ENCODE peak calls at places on chromosomes 6 and 20, in four cellular contexts. K, X, H and V are unnamed samples.

GRCh38 chr6:105318660-105319059 is 84.2 kb downstream of the PREP start:
- DNase-seq in K (no peak), X (peak; percentile 25), H (no peak), V (peak; percentile 87)

GRCh38 chr20:64240243-64241015 is 15.1 kb upstream of the PCMTD2 start:
- DNase-seq in K (no peak), X (no peak), H (no peak), V (no peak)

GRCh38 chr6:51203504-51203903 is 384.8 kb downstream of the TFAP2B start:
- DNase-seq in K (no peak), X (no peak), H (no peak), V (no peak)

GRCh38 chr6:117491916-117492315 is 9.4 kb downstream of the DCBLD1 start:
- DNase-seq in K (no peak), X (no peak), H (no peak), V (no peak)

GRCh38 chr20:44247676-44248419 is 740 bp downstream of the GDAP1L1 start:
- DNase-seq in K (no peak), X (no peak), H (no peak), V (no peak)

GRCh38 chr20:56400001-56400640 is 7.7 kb downstream of the CSTF1 start:
- DNase-seq in K (no peak), X (peak; percentile 2), H (no peak), V (no peak)

GRCh38 chr20:63475209-63475608 is 2.8 kb upstream of the KCNQ2 start:
- DNase-seq in K (no peak), X (no peak), H (no peak), V (no peak)

GRCh38 chr6:158040051-158040803 is 58.6 kb downstream of the SYNJ2 start:
- DNase-seq in K (no peak), X (no peak), H (no peak), V (peak; percentile 88)

GRCh38 chr6:154458565-154459475 is 51.7 kb downstream of the CNKSR3 start:
- DNase-seq in K (no peak), X (no peak), H (peak; percentile 40), V (no peak)

GRCh38 chr6:90905351-90905750 is 318.5 kb upstream of the MAP3K7 start:
- DNase-seq in K (no peak), X (no peak), H (no peak), V (peak; percentile 32)

GRCh38 chr6:119647309-119647708 is 297.7 kb upstream of the MAN1A1 start:
- DNase-seq in K (no peak), X (no peak), H (no peak), V (no peak)

GRCh38 chr6:161498359-161498758 is 224.5 kb upstream of the AGPAT4 start:
- DNase-seq in K (no peak), X (peak; percentile 58), H (no peak), V (peak; percentile 32)

GRCh38 chr20:37994512-37994911 is 38.7 kb downstream of the TTI1 start:
- DNase-seq in K (no peak), X (no peak), H (no peak), V (peak; percentile 45)

GRCh38 chr20:61959301-61959700 is 106.4 kb downstream of the TAF4 start:
- DNase-seq in K (no peak), X (no peak), H (no peak), V (peak; percentile 8)

GRCh38 chr20:45765980-45766379 is 25.7 kb downstream of the WFDC3 start:
- DNase-seq in K (no peak), X (no peak), H (no peak), V (no peak)

GRCh38 chr20:44475694-44476560 is at the start of gene TTPAL:
- DNase-seq in K (peak; percentile 69), X (peak; percentile 72), H (peak; percentile 88), V (peak; percentile 54)

GRCh38 chr6:110053395-110054240 is 75.5 kb downstream of the GPR6 start:
- DNase-seq in K (no peak), X (no peak), H (peak; percentile 64), V (peak; percentile 44)

GRCh38 chr20:40563296-40563950 is 125.6 kb downstream of the MAFB start:
- DNase-seq in K (no peak), X (no peak), H (no peak), V (peak; percentile 78)

GRCh38 chr6:128491643-128492206 is 28.7 kb downstream of the PTPRK start:
- DNase-seq in K (no peak), X (peak; percentile 62), H (no peak), V (peak; percentile 72)

GRCh38 chr20:23765578-23765977 is 14.8 kb upstream of the CST1 start:
- DNase-seq in K (no peak), X (no peak), H (no peak), V (no peak)